ENCODE peak calls at places on chromosomes 6 and 20, in nine cellular contexts. N is iris pigment epithelial cell; K is globus pallidus; D is cerebellar nuclear complex; L is choroid plexus epithelial cell; X is fibroblast of the conjunctiva; Z is amygdala; Q is NAMALWA; Y is CD4-positive, alpha-beta T cell. A is an unnamed sample.
A peak's percentile ranks its signal among the peaks of the same experiment; 100 is the strongest.

GRCh38 chr6:28816909-28817807 is 106.6 kb downstream of the TRIM27 start:
- DNase-seq in N (peak; percentile 88), K (no peak), D (no peak), L (peak; percentile 76), X (peak; percentile 67), Z (no peak), Q (peak; percentile 81), Y (no peak), A (peak; percentile 74)

GRCh38 chr20:2747676-2748235 is 52.7 kb downstream of the CPXM1 start:
- DNase-seq in N (no peak), K (no peak), D (no peak), L (no peak), X (no peak), Z (no peak), Q (no peak), Y (no peak), A (no peak)

GRCh38 chr6:100346828-100347227 is 117.9 kb downstream of the SIM1 start:
- DNase-seq in N (peak; percentile 86), K (no peak), D (no peak), L (peak; percentile 78), X (peak; percentile 49), Z (no peak), Q (no peak), Y (no peak), A (peak; percentile 78)

GRCh38 chr6:50826037-50826761 is 7.5 kb downstream of the TFAP2B start:
- DNase-seq in N (peak; percentile 13), K (no peak), D (no peak), L (no peak), X (no peak), Z (no peak), Q (no peak), Y (no peak), A (no peak)

GRCh38 chr20:60209048-60209447 is 250.8 kb downstream of the CDH26 start:
- DNase-seq in N (no peak), K (no peak), D (no peak), L (no peak), X (no peak), Z (no peak), Q (no peak), Y (no peak), A (no peak)

GRCh38 chr6:11609324-11610071 is 71.9 kb downstream of the TMEM170B start:
- DNase-seq in N (peak; percentile 85), K (peak; percentile 27), D (no peak), L (peak; percentile 76), X (no peak), Z (peak; percentile 28), Q (no peak), Y (no peak), A (peak; percentile 95)

GRCh38 chr20:35568645-35569044 is 26.8 kb downstream of the ERGIC3 start:
- DNase-seq in N (no peak), K (no peak), D (no peak), L (no peak), X (no peak), Z (no peak), Q (peak; percentile 37), Y (no peak), A (no peak)

GRCh38 chr20:58077282-58077681 is 151.2 kb downstream of the ANKRD60 start:
- DNase-seq in N (no peak), K (no peak), D (no peak), L (no peak), X (no peak), Z (no peak), Q (no peak), Y (no peak), A (no peak)

GRCh38 chr6:52595796-52596130 is 18.9 kb upstream of the TRAM2 start:
- DNase-seq in N (no peak), K (no peak), D (no peak), L (no peak), X (no peak), Z (no peak), Q (peak; percentile 43), Y (no peak), A (no peak)

GRCh38 chr6:109440325-109441068 is at the start of the genes PPIL6 and SMPD2:
- DNase-seq in N (peak; percentile 85), K (peak; percentile 86), D (no peak), L (peak; percentile 91), X (peak; percentile 81), Z (peak; percentile 85), Q (peak; percentile 88), Y (peak; percentile 73), A (peak; percentile 85)

GRCh38 chr20:34089655-34090324 is 22.3 kb downstream of the EIF2S2 start:
- DNase-seq in N (no peak), K (no peak), D (no peak), L (no peak), X (no peak), Z (no peak), Q (no peak), Y (no peak), A (no peak)

GRCh38 chr6:106300944-106301343 is 24.6 kb downstream of the ATG5 start:
- DNase-seq in N (peak; percentile 53), K (peak; percentile 13), D (no peak), L (peak; percentile 76), X (peak; percentile 49), Z (no peak), Q (peak; percentile 56), Y (no peak), A (peak; percentile 79)

GRCh38 chr6:163579880-163580295 is 165.4 kb downstream of the QKI start:
- DNase-seq in N (peak; percentile 19), K (no peak), D (no peak), L (peak; percentile 60), X (peak; percentile 10), Z (no peak), Q (no peak), Y (no peak), A (peak; percentile 13)

GRCh38 chr6:79421707-79422484 is 115.3 kb downstream of the LCA5 start:
- DNase-seq in N (peak; percentile 97), K (peak; percentile 78), D (no peak), L (peak; percentile 98), X (peak; percentile 96), Z (no peak), Q (peak; percentile 25), Y (no peak), A (peak; percentile 91)

GRCh38 chr6:138287144-138287955 is 69.1 kb upstream of the PBOV1 start:
- DNase-seq in N (peak; percentile 30), K (no peak), D (no peak), L (peak; percentile 24), X (no peak), Z (no peak), Q (peak; percentile 58), Y (peak; percentile 33), A (peak; percentile 51)

GRCh38 chr20:12575352-12576095 is 433.2 kb upstream of the SPTLC3 start:
- DNase-seq in N (no peak), K (peak; percentile 55), D (no peak), L (peak; percentile 6), X (no peak), Z (no peak), Q (no peak), Y (no peak), A (no peak)

A was measured in fibroblast of the aortic adventitia.